ENCODE peak calls at places on chromosomes 4 and X, in eight cellular contexts. L is Panc1; I is psoas muscle; B is heart left ventricle; J is pancreas; Q is neural progenitor cell; Z is CD8-positive, alpha-beta T cell; C is H9. W is an unnamed sample.

GRCh38 chrX:3415011-3415410 is 68.6 kb upstream of the MXRA5 start:
- DNase-seq in I (no peak), Z (no peak), Q (no peak), B (no peak), C (no peak), L (no peak), J (no peak), W (no peak)

GRCh38 chr4:74884282-74884681 is 48.6 kb upstream of the PARM1 start:
- DNase-seq in B (no peak), J (no peak), L (no peak), C (no peak), I (no peak), Z (no peak), Q (no peak), W (no peak)

GRCh38 chrX:46165411-46165810 is 379.8 kb downstream of the ZNF674 start:
- DNase-seq in Z (no peak), B (no peak), I (no peak), Q (no peak), C (no peak), L (no peak), J (no peak), W (no peak)

GRCh38 chr4:6452897-6453687 is 19.3 kb downstream of the PPP2R2C start:
- DNase-seq in C (no peak), L (no peak), I (no peak), B (no peak), J (no peak), Q (no peak), Z (no peak), W (no peak)

GRCh38 chrX:38249965-38250364 is 29.3 kb upstream of the SRPX start:
- DNase-seq in B (no peak), Q (no peak), L (no peak), I (no peak), C (no peak), Z (no peak), J (no peak), W (no peak)

GRCh38 chr4:48331577-48332340 is 9.6 kb upstream of the SLAIN2 start:
- DNase-seq in C (no peak), I (no peak), Q (no peak), J (no peak), Z (no peak), B (no peak), L (no peak), W (no peak)

GRCh38 chr4:143186634-143187033 is 1.9 kb downstream of the USP38 start:
- DNase-seq in I (no peak), J (no peak), Z (no peak), L (no peak), Q (peak; percentile 6), C (no peak), B (no peak), W (no peak)

GRCh38 chr4:68581382-68582338 is 5.5 kb upstream of the UGT2B17 start:
- DNase-seq in J (no peak), L (no peak), B (no peak), Q (no peak), Z (no peak), C (no peak), I (no peak), W (peak; percentile 15)

GRCh38 chrX:104288961-104289360 is 34.2 kb upstream of the ESX1 start:
- DNase-seq in C (no peak), J (no peak), Q (no peak), L (no peak), B (no peak), Z (no peak), I (no peak), W (no peak)
- H3K27ac ChIP-seq in C (peak overlapping the region; percentile 23), J (no peak overlapping the region), Q (no peak overlapping the region), L (no peak overlapping the region), B (no peak overlapping the region), Z (no peak overlapping the region), I (no peak overlapping the region), W (no peak overlapping the region)

GRCh38 chrX:40552768-40553167 is 28.0 kb upstream of the ATP6AP2 start:
- DNase-seq in I (no peak), Q (peak; percentile 21), L (no peak), B (no peak), J (no peak), C (no peak), Z (no peak), W (no peak)
- TF ChIP-seq CTCF in I (no peak), Q (peak; percentile 40), L (no peak), B (no peak), J (no peak), C (no peak), Z (no peak), W (no peak)

DNA sequence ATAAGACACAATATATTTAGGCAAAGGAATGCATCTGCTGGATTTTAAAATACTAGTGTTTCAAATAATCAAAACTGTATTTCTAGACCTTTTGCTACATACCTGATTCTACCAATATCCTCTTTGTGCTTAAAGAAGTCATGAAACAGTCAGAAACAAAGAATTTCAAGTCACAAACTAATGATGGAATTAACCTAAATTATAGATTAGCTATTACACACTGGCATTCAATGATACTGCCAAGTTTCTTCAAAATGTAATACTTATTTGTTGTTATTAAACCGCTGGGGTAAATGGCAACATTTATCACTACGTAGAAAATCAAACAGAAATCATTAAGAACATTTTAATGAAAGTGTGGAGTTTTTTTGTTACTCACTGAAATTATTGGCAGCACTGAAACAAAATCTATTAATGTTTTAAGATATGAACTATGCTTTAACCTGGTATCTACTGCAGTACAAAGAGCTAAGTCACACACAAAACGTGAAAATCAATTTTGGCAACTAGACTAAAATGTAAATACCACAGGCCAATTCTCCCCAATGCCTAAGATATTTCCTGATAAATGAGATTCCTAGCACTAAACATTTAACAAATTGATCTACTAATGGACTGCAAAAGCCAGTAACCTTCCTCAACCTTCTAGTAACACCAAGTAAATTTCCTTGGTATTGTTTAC is 19.4 kb downstream of the PDGFC start:
- DNase-seq in B (no peak), Z (no peak), L (no peak), Q (no peak), I (no peak), J (no peak), C (no peak), W (no peak)
- H3K27ac ChIP-seq in B (no peak overlapping the region), Z (no peak overlapping the region), L (peak overlapping the region; percentile 85), Q (no peak overlapping the region), I (no peak overlapping the region), J (no peak overlapping the region), C (no peak overlapping the region), W (no peak overlapping the region)

GRCh38 chr4:173748353-173748752 is 218.3 kb upstream of the HAND2 start:
- DNase-seq in Q (no peak), Z (no peak), L (no peak), J (no peak), B (no peak), C (no peak), I (no peak), W (no peak)

GRCh38 chr4:173747537-173748257 is 217.7 kb upstream of the HAND2 start:
- DNase-seq in B (no peak), I (no peak), C (no peak), J (no peak), L (no peak), Z (no peak), Q (no peak), W (no peak)

GRCh38 chr4:173753408-173753807 is 223.4 kb upstream of the HAND2 start:
- DNase-seq in Z (no peak), I (no peak), J (no peak), C (no peak), L (no peak), B (no peak), Q (no peak), W (no peak)

GRCh38 chr4:173758132-173758531 is 228.1 kb upstream of the HAND2 start:
- DNase-seq in B (no peak), Z (no peak), J (no peak), Q (no peak), I (no peak), L (no peak), C (no peak), W (no peak)

GRCh38 chr4:173752610-173753009 is 222.6 kb upstream of the HAND2 start:
- DNase-seq in I (no peak), Z (no peak), Q (peak; percentile 73), B (no peak), J (no peak), C (peak; percentile 85), L (no peak), W (peak; percentile 79)
- TF ChIP-seq CTCF in I (no peak), Z (no peak), Q (peak; percentile 84), B (peak; percentile 27), J (peak; percentile 34), C (peak; percentile 90), L (peak; percentile 61), W (peak; percentile 21)

GRCh38 chr4:168841682-168842019 is 168.4 kb downstream of the CBR4 start:
- DNase-seq in Z (no peak), B (no peak), C (no peak), Q (no peak), I (no peak), J (no peak), L (no peak), W (no peak)
- H3K27ac ChIP-seq in Z (no peak overlapping the region), B (peak overlapping the region; percentile 97), C (peak overlapping the region; percentile 37), Q (no peak overlapping the region), I (peak overlapping the region; percentile 7), J (no peak overlapping the region), L (no peak overlapping the region), W (peak overlapping the region; percentile 90)

DNA sequence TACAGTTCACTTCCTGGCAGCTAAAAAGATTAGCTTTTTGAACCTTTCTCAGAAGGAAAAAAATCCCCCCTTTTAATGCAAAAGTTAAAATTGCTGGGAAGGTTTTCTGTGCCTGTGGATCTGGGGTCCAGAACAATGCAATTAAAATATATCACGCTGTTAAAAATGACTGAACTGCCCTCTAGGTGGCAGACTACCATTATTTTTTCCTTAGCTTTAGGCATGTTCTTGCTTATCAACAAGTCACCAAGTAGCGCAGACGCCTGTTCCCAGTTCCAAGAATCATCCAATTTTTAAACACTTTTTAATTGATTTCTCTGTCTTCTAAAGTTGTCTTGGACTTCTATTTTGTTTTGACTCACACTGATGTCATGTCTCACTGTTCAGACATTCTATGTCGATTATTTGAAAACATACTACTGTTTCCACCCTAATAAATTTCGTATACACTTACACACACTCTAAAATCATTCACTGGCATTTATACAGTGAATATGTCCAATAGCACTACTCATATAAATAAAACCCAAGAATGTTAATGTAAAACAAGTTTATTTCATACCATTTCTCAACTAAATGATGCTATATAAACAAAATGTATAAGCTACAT is 661.6 kb downstream of the RAPGEF2 start:
- DNase-seq in I (no peak), B (no peak), C (no peak), J (no peak), Z (no peak), L (no peak), Q (peak; percentile 67), W (peak; percentile 30)
- TF ChIP-seq CTCF in I (peak; percentile 24), B (peak; percentile 22), C (peak; percentile 76), J (peak; percentile 44), Z (no peak), L (peak; percentile 48), Q (peak; percentile 78), W (peak; percentile 56)

W was measured in testis.